ENCODE peak calls at places on chromosomes 11 and 22, in six cellular contexts. One of them, this sample, is unnamed.

GRCh38 chr11:73969991-73970800 is 12.4 kb downstream of the UCP2 start:
- DNase-seq in glutamatergic neuron: no peak
- DNase-seq in cardiac fibroblast: no peak
- DNase-seq in activated naive CD8-positive, alpha-beta T cell treated with anti-CD3 and anti-CD28 coated beads, Interleukin-2, amount 10 ng/mL, durations not matched to agents 7 days and 5 days: peak
- DNase-seq in skeletal muscle cell: no peak
- DNase-seq in stimulated activated naive CD8-positive, alpha-beta T cell treated with anti-CD3 and anti-CD28 coated beads, Interleukin-15, amount 100 ng/mL, for 72 hours: no peak
- DNase-seq in this sample: no peak

GRCh38 chr11:102494216-102494615 is 36.3 kb downstream of the MMP7 start:
- DNase-seq in activated naive CD8-positive, alpha-beta T cell treated with anti-CD3 and anti-CD28 coated beads, Interleukin-2, amount 10 ng/mL, durations not matched to agents 7 days and 5 days: no peak
- DNase-seq in glutamatergic neuron: no peak
- DNase-seq in stimulated activated naive CD8-positive, alpha-beta T cell treated with anti-CD3 and anti-CD28 coated beads, Interleukin-15, amount 100 ng/mL, for 72 hours: no peak
- DNase-seq in cardiac fibroblast: peak
- DNase-seq in skeletal muscle cell: peak
- DNase-seq in this sample: no peak

GRCh38 chr11:10443721-10444120 is 11.3 kb upstream of the AMPD3 start:
- DNase-seq in skeletal muscle cell: no peak
- DNase-seq in stimulated activated naive CD8-positive, alpha-beta T cell treated with anti-CD3 and anti-CD28 coated beads, Interleukin-15, amount 100 ng/mL, for 72 hours: no peak
- DNase-seq in cardiac fibroblast: no peak
- DNase-seq in glutamatergic neuron: no peak
- DNase-seq in activated naive CD8-positive, alpha-beta T cell treated with anti-CD3 and anti-CD28 coated beads, Interleukin-2, amount 10 ng/mL, durations not matched to agents 7 days and 5 days: no peak
- DNase-seq in this sample: no peak

GRCh38 chr11:127965947-127966668 is 621.2 kb downstream of the ETS1 start:
- DNase-seq in stimulated activated naive CD8-positive, alpha-beta T cell treated with anti-CD3 and anti-CD28 coated beads, Interleukin-15, amount 100 ng/mL, for 72 hours: no peak
- DNase-seq in glutamatergic neuron: no peak
- DNase-seq in activated naive CD8-positive, alpha-beta T cell treated with anti-CD3 and anti-CD28 coated beads, Interleukin-2, amount 10 ng/mL, durations not matched to agents 7 days and 5 days: no peak
- DNase-seq in skeletal muscle cell: no peak
- DNase-seq in cardiac fibroblast: peak
- DNase-seq in this sample: no peak

GRCh38 chr22:43207386-43207785 is 20.5 kb upstream of the TTLL12 start:
- DNase-seq in activated naive CD8-positive, alpha-beta T cell treated with anti-CD3 and anti-CD28 coated beads, Interleukin-2, amount 10 ng/mL, durations not matched to agents 7 days and 5 days: no peak
- DNase-seq in stimulated activated naive CD8-positive, alpha-beta T cell treated with anti-CD3 and anti-CD28 coated beads, Interleukin-15, amount 100 ng/mL, for 72 hours: no peak
- DNase-seq in glutamatergic neuron: no peak
- DNase-seq in cardiac fibroblast: no peak
- DNase-seq in skeletal muscle cell: no peak
- DNase-seq in this sample: no peak

GRCh38 chr11:65183201-65183891 is 1.6 kb downstream of the CAPN1 start:
- DNase-seq in activated naive CD8-positive, alpha-beta T cell treated with anti-CD3 and anti-CD28 coated beads, Interleukin-2, amount 10 ng/mL, durations not matched to agents 7 days and 5 days: no peak
- DNase-seq in cardiac fibroblast: no peak
- DNase-seq in skeletal muscle cell: no peak
- DNase-seq in glutamatergic neuron: no peak
- DNase-seq in stimulated activated naive CD8-positive, alpha-beta T cell treated with anti-CD3 and anti-CD28 coated beads, Interleukin-15, amount 100 ng/mL, for 72 hours: no peak
- DNase-seq in this sample: no peak

GRCh38 chr11:57502376-57502775 is 13.1 kb downstream of the SLC43A1 start:
- DNase-seq in stimulated activated naive CD8-positive, alpha-beta T cell treated with anti-CD3 and anti-CD28 coated beads, Interleukin-15, amount 100 ng/mL, for 72 hours: no peak
- DNase-seq in cardiac fibroblast: no peak
- DNase-seq in activated naive CD8-positive, alpha-beta T cell treated with anti-CD3 and anti-CD28 coated beads, Interleukin-2, amount 10 ng/mL, durations not matched to agents 7 days and 5 days: no peak
- DNase-seq in glutamatergic neuron: no peak
- DNase-seq in skeletal muscle cell: no peak
- DNase-seq in this sample: no peak

GRCh38 chr11:74138572-74138971 is 32.2 kb downstream of the C2CD3 start:
- DNase-seq in skeletal muscle cell: peak
- DNase-seq in cardiac fibroblast: peak
- DNase-seq in stimulated activated naive CD8-positive, alpha-beta T cell treated with anti-CD3 and anti-CD28 coated beads, Interleukin-15, amount 100 ng/mL, for 72 hours: no peak
- DNase-seq in glutamatergic neuron: no peak
- DNase-seq in activated naive CD8-positive, alpha-beta T cell treated with anti-CD3 and anti-CD28 coated beads, Interleukin-2, amount 10 ng/mL, durations not matched to agents 7 days and 5 days: no peak
- DNase-seq in this sample: no peak

GRCh38 chr11:46197421-46197820 is 76.2 kb upstream of the PHF21A start:
- DNase-seq in cardiac fibroblast: no peak
- DNase-seq in stimulated activated naive CD8-positive, alpha-beta T cell treated with anti-CD3 and anti-CD28 coated beads, Interleukin-15, amount 100 ng/mL, for 72 hours: no peak
- DNase-seq in glutamatergic neuron: no peak
- DNase-seq in activated naive CD8-positive, alpha-beta T cell treated with anti-CD3 and anti-CD28 coated beads, Interleukin-2, amount 10 ng/mL, durations not matched to agents 7 days and 5 days: no peak
- DNase-seq in skeletal muscle cell: no peak
- DNase-seq in this sample: no peak

GRCh38 chr11:66080055-66080817 is 10.2 kb downstream of the PACS1 start:
- DNase-seq in skeletal muscle cell: peak
- DNase-seq in stimulated activated naive CD8-positive, alpha-beta T cell treated with anti-CD3 and anti-CD28 coated beads, Interleukin-15, amount 100 ng/mL, for 72 hours: no peak
- DNase-seq in activated naive CD8-positive, alpha-beta T cell treated with anti-CD3 and anti-CD28 coated beads, Interleukin-2, amount 10 ng/mL, durations not matched to agents 7 days and 5 days: no peak
- DNase-seq in cardiac fibroblast: peak
- DNase-seq in glutamatergic neuron: no peak
- DNase-seq in this sample: no peak

GRCh38 chr11:63613517-63614135 is 607 bp downstream of the PLAAT3 start:
- DNase-seq in activated naive CD8-positive, alpha-beta T cell treated with anti-CD3 and anti-CD28 coated beads, Interleukin-2, amount 10 ng/mL, durations not matched to agents 7 days and 5 days: peak
- DNase-seq in glutamatergic neuron: peak
- DNase-seq in stimulated activated naive CD8-positive, alpha-beta T cell treated with anti-CD3 and anti-CD28 coated beads, Interleukin-15, amount 100 ng/mL, for 72 hours: peak
- DNase-seq in skeletal muscle cell: no peak
- DNase-seq in cardiac fibroblast: no peak
- DNase-seq in this sample: peak

GRCh38 chr11:113457784-113458183 is 17.4 kb downstream of the DRD2 start:
- DNase-seq in stimulated activated naive CD8-positive, alpha-beta T cell treated with anti-CD3 and anti-CD28 coated beads, Interleukin-15, amount 100 ng/mL, for 72 hours: no peak
- DNase-seq in cardiac fibroblast: no peak
- DNase-seq in skeletal muscle cell: no peak
- DNase-seq in glutamatergic neuron: peak
- DNase-seq in activated naive CD8-positive, alpha-beta T cell treated with anti-CD3 and anti-CD28 coated beads, Interleukin-2, amount 10 ng/mL, durations not matched to agents 7 days and 5 days: no peak
- DNase-seq in this sample: no peak

GRCh38 chr11:120894207-120894989 is 129.5 kb upstream of the TBCEL start:
- DNase-seq in activated naive CD8-positive, alpha-beta T cell treated with anti-CD3 and anti-CD28 coated beads, Interleukin-2, amount 10 ng/mL, durations not matched to agents 7 days and 5 days: no peak
- DNase-seq in stimulated activated naive CD8-positive, alpha-beta T cell treated with anti-CD3 and anti-CD28 coated beads, Interleukin-15, amount 100 ng/mL, for 72 hours: no peak
- DNase-seq in cardiac fibroblast: no peak
- DNase-seq in glutamatergic neuron: no peak
- DNase-seq in skeletal muscle cell: no peak
- DNase-seq in this sample: no peak

GRCh38 chr11:125401746-125402145 is 94.3 kb downstream of the FEZ1 start:
- DNase-seq in glutamatergic neuron: no peak
- DNase-seq in stimulated activated naive CD8-positive, alpha-beta T cell treated with anti-CD3 and anti-CD28 coated beads, Interleukin-15, amount 100 ng/mL, for 72 hours: no peak
- DNase-seq in activated naive CD8-positive, alpha-beta T cell treated with anti-CD3 and anti-CD28 coated beads, Interleukin-2, amount 10 ng/mL, durations not matched to agents 7 days and 5 days: no peak
- DNase-seq in cardiac fibroblast: no peak
- DNase-seq in skeletal muscle cell: peak
- DNase-seq in this sample: no peak

GRCh38 chr22:39962071-39962470 is 1.9 kb downstream of the TMA7B start:
- DNase-seq in cardiac fibroblast: no peak
- DNase-seq in stimulated activated naive CD8-positive, alpha-beta T cell treated with anti-CD3 and anti-CD28 coated beads, Interleukin-15, amount 100 ng/mL, for 72 hours: no peak
- DNase-seq in activated naive CD8-positive, alpha-beta T cell treated with anti-CD3 and anti-CD28 coated beads, Interleukin-2, amount 10 ng/mL, durations not matched to agents 7 days and 5 days: no peak
- DNase-seq in skeletal muscle cell: no peak
- DNase-seq in glutamatergic neuron: no peak
- DNase-seq in this sample: no peak

GRCh38 chr11:78722786-78723185 is 148.1 kb upstream of the NARS2 start:
- DNase-seq in stimulated activated naive CD8-positive, alpha-beta T cell treated with anti-CD3 and anti-CD28 coated beads, Interleukin-15, amount 100 ng/mL, for 72 hours: no peak
- DNase-seq in glutamatergic neuron: no peak
- DNase-seq in cardiac fibroblast: no peak
- DNase-seq in activated naive CD8-positive, alpha-beta T cell treated with anti-CD3 and anti-CD28 coated beads, Interleukin-2, amount 10 ng/mL, durations not matched to agents 7 days and 5 days: no peak
- DNase-seq in skeletal muscle cell: no peak
- DNase-seq in this sample: no peak

GRCh38 chr11:57787205-57787604 is 25.6 kb downstream of the CTNND1 start:
- DNase-seq in cardiac fibroblast: no peak
- DNase-seq in stimulated activated naive CD8-positive, alpha-beta T cell treated with anti-CD3 and anti-CD28 coated beads, Interleukin-15, amount 100 ng/mL, for 72 hours: no peak
- DNase-seq in glutamatergic neuron: no peak
- DNase-seq in skeletal muscle cell: no peak
- DNase-seq in activated naive CD8-positive, alpha-beta T cell treated with anti-CD3 and anti-CD28 coated beads, Interleukin-2, amount 10 ng/mL, durations not matched to agents 7 days and 5 days: no peak
- DNase-seq in this sample: no peak

GRCh38 chr11:61683961-61684869 is 4.0 kb downstream of the DAGLA start:
- DNase-seq in stimulated activated naive CD8-positive, alpha-beta T cell treated with anti-CD3 and anti-CD28 coated beads, Interleukin-15, amount 100 ng/mL, for 72 hours: no peak
- DNase-seq in activated naive CD8-positive, alpha-beta T cell treated with anti-CD3 and anti-CD28 coated beads, Interleukin-2, amount 10 ng/mL, durations not matched to agents 7 days and 5 days: no peak
- DNase-seq in skeletal muscle cell: no peak
- DNase-seq in cardiac fibroblast: no peak
- DNase-seq in glutamatergic neuron: peak
- DNase-seq in this sample: no peak

GRCh38 chr11:113189909-113190667 is 124.3 kb upstream of the TTC12 start:
- DNase-seq in glutamatergic neuron: no peak
- DNase-seq in skeletal muscle cell: peak
- DNase-seq in activated naive CD8-positive, alpha-beta T cell treated with anti-CD3 and anti-CD28 coated beads, Interleukin-2, amount 10 ng/mL, durations not matched to agents 7 days and 5 days: no peak
- DNase-seq in cardiac fibroblast: peak
- DNase-seq in stimulated activated naive CD8-positive, alpha-beta T cell treated with anti-CD3 and anti-CD28 coated beads, Interleukin-15, amount 100 ng/mL, for 72 hours: no peak
- DNase-seq in this sample: no peak

GRCh38 chr11:44834846-44835245 is 108.1 kb downstream of the TSPAN18 start:
- DNase-seq in glutamatergic neuron: no peak
- DNase-seq in stimulated activated naive CD8-positive, alpha-beta T cell treated with anti-CD3 and anti-CD28 coated beads, Interleukin-15, amount 100 ng/mL, for 72 hours: no peak
- DNase-seq in skeletal muscle cell: no peak
- DNase-seq in cardiac fibroblast: no peak
- DNase-seq in activated naive CD8-positive, alpha-beta T cell treated with anti-CD3 and anti-CD28 coated beads, Interleukin-2, amount 10 ng/mL, durations not matched to agents 7 days and 5 days: no peak
- DNase-seq in this sample: no peak

GRCh38 chr11:32108576-32108975 is 17.7 kb downstream of the RCN1 start:
- DNase-seq in stimulated activated naive CD8-positive, alpha-beta T cell treated with anti-CD3 and anti-CD28 coated beads, Interleukin-15, amount 100 ng/mL, for 72 hours: no peak
- DNase-seq in skeletal muscle cell: no peak
- DNase-seq in cardiac fibroblast: no peak
- DNase-seq in glutamatergic neuron: no peak
- DNase-seq in activated naive CD8-positive, alpha-beta T cell treated with anti-CD3 and anti-CD28 coated beads, Interleukin-2, amount 10 ng/mL, durations not matched to agents 7 days and 5 days: no peak
- DNase-seq in this sample: no peak

GRCh38 chr11:27770576-27770975 is 70.3 kb upstream of the BDNF start:
- DNase-seq in skeletal muscle cell: no peak
- DNase-seq in cardiac fibroblast: peak
- DNase-seq in stimulated activated naive CD8-positive, alpha-beta T cell treated with anti-CD3 and anti-CD28 coated beads, Interleukin-15, amount 100 ng/mL, for 72 hours: no peak
- DNase-seq in activated naive CD8-positive, alpha-beta T cell treated with anti-CD3 and anti-CD28 coated beads, Interleukin-2, amount 10 ng/mL, durations not matched to agents 7 days and 5 days: no peak
- DNase-seq in glutamatergic neuron: no peak
- DNase-seq in this sample: no peak

GRCh38 chr11:114397349-114397982 is 2.8 kb downstream of the C11orf71 start:
- DNase-seq in stimulated activated naive CD8-positive, alpha-beta T cell treated with anti-CD3 and anti-CD28 coated beads, Interleukin-15, amount 100 ng/mL, for 72 hours: no peak
- DNase-seq in cardiac fibroblast: peak
- DNase-seq in skeletal muscle cell: no peak
- DNase-seq in glutamatergic neuron: no peak
- DNase-seq in activated naive CD8-positive, alpha-beta T cell treated with anti-CD3 and anti-CD28 coated beads, Interleukin-2, amount 10 ng/mL, durations not matched to agents 7 days and 5 days: no peak
- DNase-seq in this sample: no peak

GRCh38 chr11:9172394-9172793 is 81.0 kb upstream of the SCUBE2 start:
- DNase-seq in cardiac fibroblast: no peak
- DNase-seq in activated naive CD8-positive, alpha-beta T cell treated with anti-CD3 and anti-CD28 coated beads, Interleukin-2, amount 10 ng/mL, durations not matched to agents 7 days and 5 days: no peak
- DNase-seq in glutamatergic neuron: no peak
- DNase-seq in skeletal muscle cell: no peak
- DNase-seq in stimulated activated naive CD8-positive, alpha-beta T cell treated with anti-CD3 and anti-CD28 coated beads, Interleukin-15, amount 100 ng/mL, for 72 hours: no peak
- DNase-seq in this sample: no peak

GRCh38 chr11:110093407-110094297 is 460 bp downstream of the ZC3H12C start:
- DNase-seq in activated naive CD8-positive, alpha-beta T cell treated with anti-CD3 and anti-CD28 coated beads, Interleukin-2, amount 10 ng/mL, durations not matched to agents 7 days and 5 days: peak
- DNase-seq in skeletal muscle cell: no peak
- DNase-seq in glutamatergic neuron: peak
- DNase-seq in stimulated activated naive CD8-positive, alpha-beta T cell treated with anti-CD3 and anti-CD28 coated beads, Interleukin-15, amount 100 ng/mL, for 72 hours: peak
- DNase-seq in cardiac fibroblast: peak
- DNase-seq in this sample: peak

GRCh38 chr11:109993786-109994185 is 99.4 kb upstream of the ZC3H12C start:
- DNase-seq in activated naive CD8-positive, alpha-beta T cell treated with anti-CD3 and anti-CD28 coated beads, Interleukin-2, amount 10 ng/mL, durations not matched to agents 7 days and 5 days: no peak
- DNase-seq in stimulated activated naive CD8-positive, alpha-beta T cell treated with anti-CD3 and anti-CD28 coated beads, Interleukin-15, amount 100 ng/mL, for 72 hours: no peak
- DNase-seq in glutamatergic neuron: no peak
- DNase-seq in cardiac fibroblast: peak
- DNase-seq in skeletal muscle cell: no peak
- DNase-seq in this sample: no peak

GRCh38 chr11:3674189-3674588 is 3.0 kb upstream of the CHRNA10 start:
- DNase-seq in skeletal muscle cell: peak
- DNase-seq in activated naive CD8-positive, alpha-beta T cell treated with anti-CD3 and anti-CD28 coated beads, Interleukin-2, amount 10 ng/mL, durations not matched to agents 7 days and 5 days: no peak
- DNase-seq in cardiac fibroblast: peak
- DNase-seq in stimulated activated naive CD8-positive, alpha-beta T cell treated with anti-CD3 and anti-CD28 coated beads, Interleukin-15, amount 100 ng/mL, for 72 hours: no peak
- DNase-seq in glutamatergic neuron: no peak
- DNase-seq in this sample: no peak

GRCh38 chr11:109818303-109818702 is 274.9 kb upstream of the ZC3H12C start:
- DNase-seq in skeletal muscle cell: no peak
- DNase-seq in cardiac fibroblast: no peak
- DNase-seq in glutamatergic neuron: no peak
- DNase-seq in stimulated activated naive CD8-positive, alpha-beta T cell treated with anti-CD3 and anti-CD28 coated beads, Interleukin-15, amount 100 ng/mL, for 72 hours: no peak
- DNase-seq in activated naive CD8-positive, alpha-beta T cell treated with anti-CD3 and anti-CD28 coated beads, Interleukin-2, amount 10 ng/mL, durations not matched to agents 7 days and 5 days: no peak
- DNase-seq in this sample: no peak

GRCh38 chr22:27670701-27671412 is 130.7 kb downstream of the MN1 start:
- DNase-seq in cardiac fibroblast: no peak
- DNase-seq in activated naive CD8-positive, alpha-beta T cell treated with anti-CD3 and anti-CD28 coated beads, Interleukin-2, amount 10 ng/mL, durations not matched to agents 7 days and 5 days: peak
- DNase-seq in skeletal muscle cell: no peak
- DNase-seq in glutamatergic neuron: peak
- DNase-seq in stimulated activated naive CD8-positive, alpha-beta T cell treated with anti-CD3 and anti-CD28 coated beads, Interleukin-15, amount 100 ng/mL, for 72 hours: no peak
- DNase-seq in this sample: no peak

GRCh38 chr22:36612458-36612857 is 83.5 kb upstream of the EIF3D start:
- DNase-seq in stimulated activated naive CD8-positive, alpha-beta T cell treated with anti-CD3 and anti-CD28 coated beads, Interleukin-15, amount 100 ng/mL, for 72 hours: no peak
- DNase-seq in skeletal muscle cell: no peak
- DNase-seq in glutamatergic neuron: no peak
- DNase-seq in cardiac fibroblast: no peak
- DNase-seq in activated naive CD8-positive, alpha-beta T cell treated with anti-CD3 and anti-CD28 coated beads, Interleukin-2, amount 10 ng/mL, durations not matched to agents 7 days and 5 days: no peak
- DNase-seq in this sample: no peak

GRCh38 chr11:58726594-58727414 is 4.9 kb downstream of the GLYAT start:
- DNase-seq in skeletal muscle cell: no peak
- DNase-seq in glutamatergic neuron: no peak
- DNase-seq in cardiac fibroblast: no peak
- DNase-seq in stimulated activated naive CD8-positive, alpha-beta T cell treated with anti-CD3 and anti-CD28 coated beads, Interleukin-15, amount 100 ng/mL, for 72 hours: no peak
- DNase-seq in activated naive CD8-positive, alpha-beta T cell treated with anti-CD3 and anti-CD28 coated beads, Interleukin-2, amount 10 ng/mL, durations not matched to agents 7 days and 5 days: no peak
- DNase-seq in this sample: no peak

GRCh38 chr22:42461511-42461910 is 29.3 kb upstream of the NFAM1 start:
- DNase-seq in cardiac fibroblast: no peak
- DNase-seq in glutamatergic neuron: no peak
- DNase-seq in activated naive CD8-positive, alpha-beta T cell treated with anti-CD3 and anti-CD28 coated beads, Interleukin-2, amount 10 ng/mL, durations not matched to agents 7 days and 5 days: no peak
- DNase-seq in skeletal muscle cell: no peak
- DNase-seq in stimulated activated naive CD8-positive, alpha-beta T cell treated with anti-CD3 and anti-CD28 coated beads, Interleukin-15, amount 100 ng/mL, for 72 hours: no peak
- DNase-seq in this sample: no peak